ENCODE peak calls at places on chromosomes 2 and 18, in seven cellular contexts. R is IMR-90, L is mesendoderm, S is neuronal stem cell, K is H9, P is trophoblast cell, Z is H1. Y is an unnamed sample.
A peak's percentile ranks its signal among the peaks of the same experiment; 100 is the strongest.

GRCh38 chr2:128374711-128375413 is 56.2 kb upstream of the HS6ST1 start:
- DNase-seq in Z (no peak), L (no peak), P (no peak), K (no peak), R (no peak), S (no peak), Y (no peak)

GRCh38 chr18:44464401-44465185 is 216.1 kb upstream of the SETBP1 start:
- DNase-seq in P (peak; percentile 70), Z (no peak), L (no peak), S (peak; percentile 8), R (no peak), K (no peak), Y (peak; percentile 3)

GRCh38 chr2:241989074-241989473 is 119.5 kb downstream of the RTP5 start:
- DNase-seq in P (no peak), S (no peak), L (no peak), K (no peak), R (no peak), Z (no peak), Y (no peak)

GRCh38 chr18:36809590-36810381 is 19.0 kb downstream of the TPGS2 start:
- DNase-seq in S (peak; percentile 61), K (peak; percentile 47), P (peak; percentile 92), Z (no peak), R (peak; percentile 79), L (peak; percentile 82), Y (peak; percentile 77)

GRCh38 chr2:102620367-102620766 is 1.0 kb downstream of the SLC9A2 start:
- DNase-seq in P (no peak), L (peak; percentile 22), Z (no peak), R (no peak), S (no peak), K (peak; percentile 64), Y (no peak)

GRCh38 chr2:36361396-36361795 is 5.8 kb downstream of the CRIM1 start:
- DNase-seq in K (no peak), L (no peak), R (no peak), P (peak; percentile 51), Z (no peak), S (no peak), Y (peak; percentile 22)

GRCh38 chr2:240225116-240225515 is 84.7 kb upstream of the OTOS start:
- DNase-seq in K (no peak), S (no peak), L (no peak), Z (no peak), P (no peak), R (no peak), Y (no peak)

GRCh38 chr2:71833855-71834554 is 313.7 kb downstream of the CYP26B1 start:
- DNase-seq in K (peak; percentile 8), Z (no peak), P (peak; percentile 82), L (no peak), S (no peak), R (no peak), Y (peak; percentile 3)

GRCh38 chr2:168189835-168190426 is 57.5 kb downstream of the STK39 start:
- DNase-seq in K (no peak), R (peak; percentile 84), S (no peak), P (no peak), L (no peak), Z (no peak), Y (peak; percentile 62)

GRCh38 chr2:34736482-34736881 is 1137.4 kb upstream of the FAM98A start:
- DNase-seq in Z (no peak), P (no peak), S (no peak), L (no peak), K (no peak), R (no peak), Y (no peak)

GRCh38 chr2:52572469-52572894 is 1195.1 kb upstream of the CHAC2 start:
- DNase-seq in K (no peak), S (no peak), P (no peak), L (no peak), Z (no peak), R (no peak), Y (no peak)

GRCh38 chr18:9135912-9136314 is 668 bp upstream of the ANKRD12 start:
- DNase-seq in S (no peak), Z (peak; percentile 89), K (peak; percentile 86), R (peak; percentile 19), L (peak; percentile 70), P (peak; percentile 47), Y (peak; percentile 40)

GRCh38 chr2:240759454-240759853 is 60.6 kb downstream of the KIF1A start:
- DNase-seq in R (no peak), Z (no peak), K (no peak), L (no peak), P (no peak), S (no peak), Y (no peak)

GRCh38 chr2:6538607-6539006 is 327.1 kb downstream of the CMPK2 start:
- DNase-seq in L (no peak), Z (no peak), K (no peak), R (peak; percentile 5), P (no peak), S (no peak), Y (no peak)

GRCh38 chr2:120729410-120730052 is 6.1 kb upstream of the GLI2 start:
- DNase-seq in Z (no peak), S (no peak), L (peak; percentile 53), R (peak; percentile 88), K (peak; percentile 17), P (no peak), Y (peak; percentile 87)

GRCh38 chr2:28767367-28767766 is 15.7 kb downstream of the PPP1CB start:
- DNase-seq in P (no peak), K (no peak), L (no peak), R (no peak), Z (no peak), S (no peak), Y (no peak)
- H3K4ac ChIP-seq in P (peak overlapping the region; percentile 2), K (no peak overlapping the region), L (no peak overlapping the region), R (no peak overlapping the region), Z (no peak overlapping the region), S (no peak overlapping the region), Y (no peak overlapping the region)

DNA sequence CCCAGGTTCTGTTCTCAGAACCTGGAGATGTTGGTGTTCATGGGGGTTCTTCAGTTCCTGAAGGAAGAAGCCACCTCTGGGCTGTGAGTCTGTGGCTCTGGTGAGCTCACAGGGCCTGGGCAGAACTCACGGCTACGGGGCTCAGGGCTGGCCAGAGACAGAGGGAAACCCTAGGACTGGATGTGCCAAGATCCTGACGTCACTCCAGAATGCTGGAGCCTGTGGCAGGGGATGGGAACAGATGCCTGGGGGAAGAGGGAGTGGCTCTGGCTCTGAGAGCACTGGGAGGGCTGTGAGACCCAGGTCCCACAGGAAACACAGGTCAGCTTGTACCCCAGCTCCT is at the start of gene OTOF:
- DNase-seq in L (no peak), K (no peak), Z (no peak), S (no peak), P (peak; percentile 25), R (peak; percentile 68), Y (peak; percentile 48)
- H4K8ac ChIP-seq in L (no peak within 1 kb of the TSS), K (no peak within 1 kb of the TSS), Z (peak within 1 kb of the TSS; percentile 45), S (peak within 1 kb of the TSS; percentile 99), P (no peak within 1 kb of the TSS), R (no peak within 1 kb of the TSS), Y (no peak within 1 kb of the TSS)

GRCh38 chr2:11640132-11640531 is 29.9 kb downstream of the NTSR2 start:
- DNase-seq in Z (no peak), R (no peak), P (no peak), S (no peak), L (no peak), K (no peak), Y (no peak)

GRCh38 chr2:11642972-11643371 is 27.0 kb downstream of the NTSR2 start:
- DNase-seq in Z (no peak), S (no peak), P (no peak), K (no peak), R (no peak), L (peak; percentile 13), Y (no peak)

GRCh38 chr2:11637546-11637945 is 32.4 kb downstream of the NTSR2 start:
- DNase-seq in P (no peak), K (no peak), R (no peak), S (no peak), L (no peak), Z (no peak), Y (no peak)

GRCh38 chr2:11636593-11637295 is 33.3 kb downstream of the NTSR2 start:
- DNase-seq in P (no peak), L (no peak), Z (no peak), R (no peak), S (no peak), K (no peak), Y (no peak)

DNA sequence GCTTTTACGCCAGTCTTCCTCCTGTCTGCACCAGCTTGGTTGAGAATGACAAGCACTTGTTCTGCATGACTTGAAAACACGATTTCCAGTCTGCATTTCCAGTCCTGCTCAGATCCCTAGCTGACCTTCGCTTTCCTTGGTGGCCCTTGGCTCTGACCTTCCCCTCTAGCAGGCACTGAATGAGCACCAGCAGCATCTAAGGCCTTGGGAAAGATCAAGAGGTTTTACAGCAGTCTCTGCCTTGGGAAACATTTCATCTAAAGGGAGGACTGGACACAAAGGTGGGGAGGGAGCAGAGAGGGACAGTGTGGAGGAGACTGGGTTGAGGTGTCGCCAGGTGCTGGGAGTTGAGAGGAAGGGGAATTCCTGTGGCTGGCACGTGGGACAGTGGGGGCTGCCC is 30.5 kb downstream of the NTSR2 start:
- DNase-seq in P (no peak), S (no peak), R (no peak), Z (no peak), K (no peak), L (no peak), Y (no peak)
- H3K4ac ChIP-seq in P (no peak overlapping the region), S (no peak overlapping the region), R (no peak overlapping the region), Z (no peak overlapping the region), K (no peak overlapping the region), L (no peak overlapping the region), Y (no peak overlapping the region)

GRCh38 chr2:12652723-12653122 is 64.0 kb upstream of the TRIB2 start:
- DNase-seq in K (no peak), Z (no peak), P (no peak), S (no peak), L (no peak), R (no peak), Y (no peak)
- H4K8ac ChIP-seq in K (no peak overlapping the region), Z (no peak overlapping the region), P (no peak overlapping the region), S (no peak overlapping the region), L (no peak overlapping the region), R (no peak overlapping the region), Y (no peak overlapping the region)

DNA sequence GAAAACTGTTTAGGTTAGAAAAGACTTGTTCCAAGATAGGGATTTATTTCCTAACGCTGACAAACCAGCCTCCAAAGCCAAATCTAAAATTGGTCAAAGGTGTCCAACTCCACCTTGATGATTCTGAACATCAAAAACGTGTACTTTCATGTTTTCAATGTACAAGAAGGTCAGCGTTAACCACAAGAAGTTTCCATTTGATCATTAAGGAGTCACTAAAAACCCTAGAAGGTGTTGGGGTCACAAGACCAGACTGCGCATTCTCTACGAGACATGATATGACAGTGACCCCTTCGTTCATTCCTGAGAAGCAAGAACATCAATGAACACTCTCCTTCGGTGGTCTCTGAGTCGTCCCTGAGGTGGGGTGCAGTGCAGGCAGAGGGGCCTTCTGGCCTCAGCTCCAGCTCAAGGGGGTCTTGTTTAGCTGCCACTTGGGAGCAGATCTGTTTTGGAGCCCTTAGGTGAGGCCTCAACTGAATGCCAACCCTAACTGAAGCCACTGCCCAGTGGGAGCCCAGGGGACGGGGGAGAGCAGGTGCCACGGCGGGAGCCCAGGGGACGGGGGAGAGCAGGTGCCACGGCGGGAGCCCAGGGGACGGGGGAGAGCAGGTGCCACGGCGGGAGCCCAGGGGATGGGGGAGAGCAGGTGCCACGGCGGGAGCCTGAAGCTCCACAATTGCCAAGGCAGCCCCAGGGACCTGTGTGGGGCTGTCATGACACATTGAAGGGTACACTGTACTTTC is 55.2 kb downstream of the PARD6G start:
- DNase-seq in L (no peak), K (no peak), P (no peak), S (no peak), Z (peak; percentile 16), R (no peak), Y (no peak)
- H3K4ac ChIP-seq in L (no peak overlapping the region), K (no peak overlapping the region), P (no peak overlapping the region), S (no peak overlapping the region), Z (no peak overlapping the region), R (no peak overlapping the region), Y (no peak overlapping the region)

Y was measured in mesenchymal stem cell.